ENCODE peak calls at places on chromosomes 6 and 20, in seven cellular contexts. F, O, V, X, T, W and C are unnamed samples.

GRCh38 chr6:1527098-1527497 is 82.6 kb upstream of the FOXC1 start:
- DNase-seq in W (no peak), V (no peak), X (peak), O (no peak), F (no peak), T (no peak), C (no peak)

GRCh38 chr6:33324139-33324538 is 6.6 kb upstream of the ZBTB22 start:
- DNase-seq in V (no peak), T (no peak), O (no peak), F (no peak), W (no peak), X (no peak), C (no peak)

GRCh38 chr20:58847483-58847882 is 3.2 kb downstream of the GNAS-AS1 start:
- DNase-seq in X (no peak), O (no peak), W (no peak), T (no peak), F (peak), V (no peak), C (no peak)

GRCh38 chr6:3710403-3710802 is 41.1 kb downstream of the PXDC1 start:
- DNase-seq in W (no peak), V (no peak), T (no peak), O (no peak), F (no peak), X (no peak), C (no peak)

GRCh38 chr6:152273638-152274037 is 363.5 kb downstream of the SYNE1 start:
- DNase-seq in F (no peak), X (no peak), O (no peak), T (no peak), V (no peak), W (no peak), C (peak)

GRCh38 chr20:63121246-63121645 is 94.7 kb downstream of the YTHDF1 start:
- DNase-seq in X (no peak), W (no peak), V (no peak), O (no peak), F (no peak), T (no peak), C (no peak)

GRCh38 chr20:55424968-55425367 is 580.4 kb downstream of the CBLN4 start:
- DNase-seq in V (no peak), X (no peak), T (no peak), O (no peak), F (no peak), W (no peak), C (no peak)

GRCh38 chr6:158775832-158776231 is 43.3 kb downstream of the EZR start:
- DNase-seq in W (no peak), T (no peak), X (no peak), V (no peak), F (no peak), O (no peak), C (no peak)

GRCh38 chr6:39072830-39073229 is 24.2 kb downstream of the GLP1R start:
- DNase-seq in V (no peak), T (no peak), F (no peak), W (no peak), O (no peak), X (no peak), C (no peak)

GRCh38 chr6:128244751-128245405 is 275.5 kb downstream of the PTPRK start:
- DNase-seq in V (no peak), W (no peak), O (no peak), X (no peak), F (no peak), T (no peak), C (no peak)

GRCh38 chr20:59813126-59813947 is 120.1 kb downstream of the SYCP2 start:
- DNase-seq in X (no peak), T (no peak), O (no peak), W (no peak), V (no peak), F (no peak), C (no peak)

GRCh38 chr20:7579888-7580287 is 360.4 kb downstream of the HAO1 start:
- DNase-seq in W (no peak), F (no peak), V (no peak), X (no peak), T (no peak), O (no peak), C (no peak)

GRCh38 chr20:1920826-1921225 is 25.6 kb downstream of the SIRPA start:
- DNase-seq in O (no peak), X (no peak), V (no peak), W (peak), F (no peak), T (peak), C (no peak)

GRCh38 chr6:138387577-138388368 is 10.1 kb downstream of the SMIM28 start:
- DNase-seq in T (no peak), F (no peak), V (no peak), X (no peak), W (no peak), O (no peak), C (no peak)

GRCh38 chr6:88823998-88824397 is 139.4 kb downstream of the RNGTT start:
- DNase-seq in O (no peak), V (no peak), X (no peak), F (no peak), T (peak), W (peak), C (peak)

GRCh38 chr20:36312724-36313441 is 6.7 kb downstream of the DLGAP4 start:
- DNase-seq in F (no peak), X (no peak), V (no peak), O (no peak), T (no peak), W (no peak), C (no peak)

GRCh38 chr6:113184736-113185135 is 672.4 kb upstream of the MARCKS start:
- DNase-seq in F (no peak), W (no peak), T (no peak), O (no peak), X (no peak), V (no peak), C (no peak)

GRCh38 chr6:44169154-44169553 is 10.5 kb downstream of the CAPN11 start:
- DNase-seq in T (no peak), X (no peak), O (no peak), W (no peak), V (no peak), F (no peak), C (no peak)

GRCh38 chr20:64108731-64109389 is 1.5 kb upstream of the NPBWR2 start:
- DNase-seq in W (no peak), X (no peak), T (no peak), V (no peak), F (no peak), O (no peak), C (no peak)

GRCh38 chr20:31664696-31665354 is 27.1 kb downstream of the COX4I2 start:
- DNase-seq in V (no peak), W (no peak), F (no peak), O (no peak), T (no peak), X (no peak), C (no peak)

GRCh38 chr6:22926613-22927348 is 357.4 kb downstream of the HDGFL1 start:
- DNase-seq in O (no peak), T (no peak), V (no peak), W (no peak), F (no peak), X (no peak), C (no peak)

GRCh38 chr6:48111575-48111974 is 578 bp upstream of the PTCHD4 start:
- DNase-seq in V (no peak), W (no peak), O (no peak), T (no peak), F (no peak), X (no peak), C (no peak)

GRCh38 chr6:147287869-147288271 is 83.7 kb downstream of the STXBP5 start:
- DNase-seq in X (no peak), F (no peak), V (no peak), T (peak), O (no peak), W (peak), C (peak)

GRCh38 chr6:111992851-111993250 is 61.1 kb upstream of the CCN6 start:
- DNase-seq in V (no peak), X (peak), O (no peak), F (no peak), T (no peak), W (no peak), C (no peak)

GRCh38 chr6:41291717-41292116 is 5.2 kb upstream of the TREM1 start:
- DNase-seq in T (no peak), X (no peak), W (no peak), O (no peak), F (no peak), V (no peak), C (no peak)

GRCh38 chr20:37392441-37393195 is 46.7 kb downstream of the SRC start:
- DNase-seq in T (no peak), V (no peak), O (no peak), X (no peak), F (no peak), W (peak), C (no peak)

GRCh38 chr20:4767084-4767483 is 45.4 kb downstream of the PRND start:
- DNase-seq in O (no peak), W (no peak), X (no peak), F (no peak), T (no peak), V (no peak), C (no peak)

GRCh38 chr20:46767127-46767761 is 57.8 kb downstream of the SLC2A10 start:
- DNase-seq in X (no peak), F (no peak), W (peak), O (peak), V (peak), T (peak), C (peak)

GRCh38 chr20:63699466-63700198 is 3.2 kb downstream of the TNFRSF6B start:
- DNase-seq in T (no peak), O (no peak), V (no peak), W (no peak), F (no peak), X (no peak), C (no peak)

GRCh38 chr6:8535505-8535904 is 100.2 kb upstream of the SLC35B3 start:
- DNase-seq in W (no peak), X (no peak), V (no peak), F (no peak), O (no peak), T (no peak), C (no peak)

GRCh38 chr6:105759946-105760345 is 326.2 kb upstream of the PRDM1 start:
- DNase-seq in W (no peak), T (no peak), F (no peak), X (no peak), O (no peak), V (no peak), C (no peak)

GRCh38 chr6:77040566-77041195 is 422.6 kb downstream of the HTR1B start:
- DNase-seq in O (no peak), F (no peak), X (no peak), V (no peak), W (no peak), T (no peak), C (no peak)

GRCh38 chr6:89400912-89401399 is 11.1 kb downstream of the RRAGD start:
- DNase-seq in V (no peak), F (no peak), X (no peak), T (no peak), W (no peak), O (no peak), C (no peak)

GRCh38 chr20:47389867-47390347 is 33.4 kb upstream of the ZMYND8 start:
- DNase-seq in T (no peak), O (no peak), X (no peak), F (no peak), W (no peak), V (peak), C (peak)